ENCODE peak calls at places on chromosomes 13 and 19, in four cellular contexts. O is H1, Y is mesenchymal stem cell, J is trophoblast cell. B is an unnamed sample.

GRCh38 chr19:11673608-11674041 is 65.1 kb downstream of the ZNF823 start:
- DNase-seq in O (peak; percentile 80), Y (peak; percentile 55), J (peak; percentile 81), B (peak; percentile 53)

GRCh38 chr13:37148501-37148900 is 43.0 kb upstream of the CSNK1A1L start:
- DNase-seq in O (no peak), Y (no peak), J (no peak), B (no peak)

GRCh38 chr13:32824671-32825070 is 191.6 kb upstream of the KL start:
- DNase-seq in O (no peak), Y (peak; percentile 95), J (peak; percentile 94), B (peak; percentile 15)

GRCh38 chr13:48749699-48750473 is 96.2 kb downstream of the CYSLTR2 start:
- DNase-seq in O (peak; percentile 76), Y (peak; percentile 99), J (peak; percentile 96), B (peak; percentile 29)

GRCh38 chr13:38566526-38566925 is 120.4 kb upstream of the FREM2 start:
- DNase-seq in O (no peak), Y (no peak), J (no peak), B (no peak)

GRCh38 chr13:112055417-112056206 is 11.3 kb upstream of the SOX1 start:
- DNase-seq in O (no peak), Y (no peak), J (no peak), B (no peak)

GRCh38 chr19:1811942-1812425 is at the start of gene ATP8B3:
- DNase-seq in O (peak; percentile 76), Y (no peak), J (no peak), B (no peak)

GRCh38 chr13:99873141-99873540 is 98.4 kb downstream of the ZIC5 start:
- DNase-seq in O (no peak), Y (no peak), J (no peak), B (no peak)

GRCh38 chr13:31198524-31198923 is 1.3 kb upstream of the B3GLCT start:
- DNase-seq in O (no peak), Y (no peak), J (no peak), B (no peak)

GRCh38 chr19:45440259-45440638 is 16.5 kb upstream of the ERCC1 start:
- DNase-seq in O (no peak), Y (no peak), J (no peak), B (no peak)

GRCh38 chr19:45076029-45076850 is at the start of gene ZNF296:
- DNase-seq in O (peak; percentile 91), Y (peak; percentile 51), J (peak; percentile 68), B (peak; percentile 50)

GRCh38 chr19:45403781-45404556 is 900 bp downstream of the PPP1R13L start:
- DNase-seq in O (peak; percentile 97), Y (peak; percentile 47), J (peak; percentile 71), B (no peak)

GRCh38 chr13:70391678-70392077 is 283.4 kb upstream of the KLHL1 start:
- DNase-seq in O (no peak), Y (no peak), J (no peak), B (no peak)

GRCh38 chr19:41531438-41532311 is 44.3 kb upstream of the CEACAM21 start:
- DNase-seq in O (no peak), Y (peak; percentile 5), J (peak; percentile 29), B (no peak)

GRCh38 chr19:11528551-11529341 is at the start of gene ECSIT:
- DNase-seq in O (peak; percentile 94), Y (peak; percentile 100), J (peak; percentile 100), B (peak; percentile 97)

GRCh38 chr19:18765224-18765623 is 25.9 kb downstream of the COMP start:
- DNase-seq in O (no peak), Y (no peak), J (no peak), B (no peak)

GRCh38 chr19:47093254-47093653 is 20.3 kb downstream of the ZC3H4 start:
- DNase-seq in O (no peak), Y (no peak), J (no peak), B (no peak)

GRCh38 chr13:99086869-99087129 is 108.9 kb upstream of the DOCK9 start:
- DNase-seq in O (no peak), Y (no peak), J (no peak), B (peak; percentile 31)

GRCh38 chr19:18014197-18014596 is 6.2 kb downstream of the ARRDC2 start:
- DNase-seq in O (no peak), Y (no peak), J (no peak), B (no peak)

GRCh38 chr19:50444059-50444458 is 11.4 kb downstream of the MYBPC2 start:
- DNase-seq in O (no peak), Y (no peak), J (no peak), B (no peak)
- H3K4me3 ChIP-seq in O (no peak overlapping the region), Y (no peak overlapping the region), J (no peak overlapping the region), B (no peak overlapping the region)

GRCh38 chr19:6213266-6213595 is 66.5 kb downstream of the MLLT1 start:
- DNase-seq in O (no peak), Y (no peak), J (no peak), B (no peak)
- H2BK12ac ChIP-seq in O (no peak overlapping the region), Y (no peak overlapping the region), J (no peak overlapping the region), B (peak overlapping the region; percentile 10)

DNA sequence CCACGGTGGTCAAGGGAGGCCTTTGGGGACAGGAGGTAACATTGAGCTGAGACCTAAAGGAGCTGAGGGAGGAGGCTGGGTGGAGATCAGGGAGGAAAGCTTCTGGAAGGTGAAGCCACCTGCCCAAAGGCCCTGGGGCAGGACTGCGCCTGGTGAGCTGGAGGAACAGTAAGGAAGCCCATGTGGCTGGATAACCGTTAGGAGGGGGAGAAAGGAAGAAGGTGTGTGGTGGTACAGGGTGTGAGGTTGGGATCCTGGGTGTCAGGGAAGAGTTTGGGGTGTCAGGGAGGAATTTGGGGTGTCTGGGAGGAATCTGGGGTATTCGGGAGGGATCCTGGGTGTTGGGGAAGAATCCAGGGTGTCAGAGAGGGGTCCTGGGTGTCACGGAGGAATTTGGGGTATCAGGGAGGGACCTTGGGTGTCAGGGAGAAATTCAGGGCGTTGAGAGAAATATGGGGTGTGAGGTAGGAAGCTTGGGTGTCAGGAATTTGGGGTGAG is 695 bp downstream of the TICAM1 start:
- DNase-seq in O (no peak), Y (no peak), J (no peak), B (no peak)
- H2BK120ac ChIP-seq in O (no peak overlapping the region), Y (no peak overlapping the region), J (no peak overlapping the region), B (no peak overlapping the region)

GRCh38 chr19:48400018-48400742 is 6.7 kb downstream of the GRIN2D start:
- DNase-seq in O (peak; percentile 88), Y (peak; percentile 93), J (peak; percentile 83), B (no peak)
- H3K4me3 ChIP-seq in O (peak overlapping the region; percentile 30), Y (peak overlapping the region; percentile 79), J (no peak overlapping the region), B (peak overlapping the region; percentile 44)

GRCh38 chr13:110490009-110490770 is 71.3 kb downstream of the RAB20 start:
- DNase-seq in O (no peak), Y (no peak), J (no peak), B (no peak)
- H2BK12ac ChIP-seq in O (peak overlapping the region; percentile 84), Y (no peak overlapping the region), J (no peak overlapping the region), B (no peak overlapping the region)

GRCh38 chr19:35757231-35757748 is 461 bp upstream of the HSPB6 start:
- DNase-seq in O (no peak), Y (peak; percentile 99), J (peak; percentile 95), B (no peak)
- H2BK120ac ChIP-seq in O (no peak overlapping the region), Y (peak overlapping the region; percentile 96), J (peak overlapping the region; percentile 93), B (peak overlapping the region; percentile 72)

DNA sequence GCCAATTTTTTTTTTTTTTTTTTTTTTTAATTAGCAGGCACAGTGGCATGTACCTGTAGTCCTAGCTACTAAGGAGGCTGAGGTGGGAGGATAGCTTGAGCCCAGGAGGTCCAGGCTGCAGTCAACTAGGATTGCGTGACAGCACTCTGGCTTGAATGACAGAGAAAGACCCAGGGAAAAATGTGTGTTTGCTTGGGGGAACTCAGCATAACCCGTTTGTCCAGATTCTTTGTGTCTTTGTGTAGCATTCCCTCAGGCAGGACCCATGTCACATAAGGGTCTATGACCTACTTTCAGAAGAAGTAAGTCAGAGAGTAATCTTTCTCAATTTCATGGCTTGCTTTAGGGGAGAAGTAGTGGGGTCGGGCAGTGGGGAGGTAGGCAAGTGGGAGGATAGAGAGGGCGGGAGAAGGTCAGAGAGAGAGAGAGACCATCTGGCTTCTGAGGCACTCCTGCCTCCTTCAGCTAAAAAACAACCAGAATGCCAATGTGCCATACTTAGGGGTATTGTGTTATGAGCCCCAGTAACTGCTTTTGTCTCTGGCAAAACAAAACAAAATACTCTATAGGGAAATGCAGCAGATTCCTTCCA is 11.9 kb upstream of the PSPC1 start:
- DNase-seq in O (no peak), Y (no peak), J (peak; percentile 99), B (no peak)
- H3K4me3 ChIP-seq in O (no peak overlapping the region), Y (no peak overlapping the region), J (no peak overlapping the region), B (no peak overlapping the region)

DNA sequence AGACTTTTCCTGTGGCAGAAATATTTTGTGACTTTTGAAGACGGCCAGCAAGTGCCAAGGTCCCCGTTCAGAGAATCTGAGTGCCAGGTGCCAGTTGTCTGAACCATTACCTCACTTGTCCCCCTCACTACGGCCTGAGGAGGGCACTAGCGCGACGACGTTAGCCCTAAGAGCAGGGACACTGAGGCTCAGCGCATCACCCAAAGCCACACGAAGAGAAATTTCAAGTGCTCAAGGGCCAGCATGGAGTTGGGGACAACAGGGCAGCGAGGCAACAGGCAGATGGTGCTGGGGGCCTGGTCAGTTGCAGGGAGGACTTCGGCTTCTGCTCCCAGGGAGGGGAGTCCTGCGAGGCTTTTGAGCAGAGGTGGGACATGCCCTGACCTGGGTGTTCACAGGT is 9.5 kb upstream of the TYK2 start:
- DNase-seq in O (peak; percentile 66), Y (no peak), J (no peak), B (no peak)
- H2BK12ac ChIP-seq in O (no peak overlapping the region), Y (no peak overlapping the region), J (no peak overlapping the region), B (no peak overlapping the region)

B was measured in neuronal stem cell.